ENCODE peak calls at places on chromosome 18, in ten cellular contexts. One of them, this sample, is unnamed.

GRCh38 chr18:3581890-3582289 is 131.9 kb downstream of the TGIF1 start:
- DNase-seq in B cell: no peak
- DNase-seq in WERI-Rb-1: no peak
- DNase-seq in pancreas: no peak
- DNase-seq in C1 segment of cervical spinal cord: no peak
- DNase-seq in GDM1: no peak
- DNase-seq in NCI-H1694: no peak
- DNase-seq in activated gamma-delta T cell treated with Interleukin-2 at 50 U/mL for 16 hours: no peak
- DNase-seq in stimulated activated naive CD4-positive, alpha-beta T cell: no peak
- DNase-seq in M059J: no peak
- DNase-seq in this sample: no peak

GRCh38 chr18:79386547-79386946 is 9.2 kb upstream of the NFATC1 start:
- DNase-seq in activated gamma-delta T cell treated with Interleukin-2 at 50 U/mL for 16 hours: no peak
- DNase-seq in NCI-H1694: no peak
- DNase-seq in GDM1: no peak
- DNase-seq in B cell: no peak
- DNase-seq in M059J: no peak
- DNase-seq in pancreas: no peak
- DNase-seq in C1 segment of cervical spinal cord: no peak
- DNase-seq in stimulated activated naive CD4-positive, alpha-beta T cell: no peak
- DNase-seq in WERI-Rb-1: no peak
- DNase-seq in this sample: no peak

GRCh38 chr18:68447286-68447685 is 267.6 kb downstream of the TMX3 start:
- DNase-seq in activated gamma-delta T cell treated with Interleukin-2 at 50 U/mL for 16 hours: no peak
- DNase-seq in stimulated activated naive CD4-positive, alpha-beta T cell: no peak
- DNase-seq in pancreas: no peak
- DNase-seq in WERI-Rb-1: no peak
- DNase-seq in GDM1: no peak
- DNase-seq in NCI-H1694: no peak
- DNase-seq in B cell: no peak
- DNase-seq in M059J: peak
- DNase-seq in C1 segment of cervical spinal cord: no peak
- DNase-seq in this sample: no peak

GRCh38 chr18:74972354-74972753 is 236.6 kb downstream of the PTGR3 start:
- DNase-seq in WERI-Rb-1: no peak
- DNase-seq in C1 segment of cervical spinal cord: no peak
- DNase-seq in B cell: no peak
- DNase-seq in M059J: no peak
- DNase-seq in activated gamma-delta T cell treated with Interleukin-2 at 50 U/mL for 16 hours: no peak
- DNase-seq in pancreas: no peak
- DNase-seq in stimulated activated naive CD4-positive, alpha-beta T cell: no peak
- DNase-seq in NCI-H1694: no peak
- DNase-seq in GDM1: no peak
- DNase-seq in this sample: no peak

GRCh38 chr18:38635706-38636105 is 1070.1 kb upstream of the CELF4 start:
- DNase-seq in C1 segment of cervical spinal cord: no peak
- DNase-seq in GDM1: no peak
- DNase-seq in WERI-Rb-1: no peak
- DNase-seq in NCI-H1694: no peak
- DNase-seq in M059J: no peak
- DNase-seq in stimulated activated naive CD4-positive, alpha-beta T cell: no peak
- DNase-seq in B cell: no peak
- DNase-seq in pancreas: no peak
- DNase-seq in activated gamma-delta T cell treated with Interleukin-2 at 50 U/mL for 16 hours: no peak
- DNase-seq in this sample: no peak

GRCh38 chr18:70553245-70553960 is 264.6 kb downstream of the SOCS6 start:
- DNase-seq in B cell: no peak
- DNase-seq in C1 segment of cervical spinal cord: no peak
- DNase-seq in GDM1: no peak
- DNase-seq in WERI-Rb-1: no peak
- DNase-seq in activated gamma-delta T cell treated with Interleukin-2 at 50 U/mL for 16 hours: no peak
- DNase-seq in stimulated activated naive CD4-positive, alpha-beta T cell: peak
- DNase-seq in NCI-H1694: no peak
- DNase-seq in pancreas: no peak
- DNase-seq in M059J: no peak
- DNase-seq in this sample: no peak

GRCh38 chr18:7830468-7830867 is 263.4 kb downstream of the PTPRM start:
- DNase-seq in M059J: peak
- DNase-seq in C1 segment of cervical spinal cord: no peak
- DNase-seq in B cell: no peak
- DNase-seq in stimulated activated naive CD4-positive, alpha-beta T cell: no peak
- DNase-seq in GDM1: no peak
- DNase-seq in pancreas: no peak
- DNase-seq in NCI-H1694: peak
- DNase-seq in activated gamma-delta T cell treated with Interleukin-2 at 50 U/mL for 16 hours: no peak
- DNase-seq in WERI-Rb-1: no peak
- DNase-seq in this sample: peak

GRCh38 chr18:60372598-60372997 is at the start of gene MC4R:
- DNase-seq in activated gamma-delta T cell treated with Interleukin-2 at 50 U/mL for 16 hours: no peak
- DNase-seq in B cell: no peak
- DNase-seq in stimulated activated naive CD4-positive, alpha-beta T cell: no peak
- DNase-seq in C1 segment of cervical spinal cord: peak
- DNase-seq in WERI-Rb-1: peak
- DNase-seq in NCI-H1694: peak
- DNase-seq in pancreas: no peak
- DNase-seq in M059J: peak
- DNase-seq in GDM1: no peak
- DNase-seq in this sample: peak

GRCh38 chr18:73164430-73164829 is 296.6 kb upstream of the NETO1 start:
- DNase-seq in WERI-Rb-1: no peak
- DNase-seq in B cell: no peak
- DNase-seq in M059J: no peak
- DNase-seq in GDM1: no peak
- DNase-seq in activated gamma-delta T cell treated with Interleukin-2 at 50 U/mL for 16 hours: no peak
- DNase-seq in pancreas: no peak
- DNase-seq in stimulated activated naive CD4-positive, alpha-beta T cell: no peak
- DNase-seq in NCI-H1694: no peak
- DNase-seq in C1 segment of cervical spinal cord: no peak
- DNase-seq in this sample: no peak

GRCh38 chr18:75341267-75341666 is 86.2 kb downstream of the SMIM21 start:
- DNase-seq in M059J: peak
- DNase-seq in C1 segment of cervical spinal cord: no peak
- DNase-seq in GDM1: no peak
- DNase-seq in NCI-H1694: no peak
- DNase-seq in B cell: no peak
- DNase-seq in WERI-Rb-1: peak
- DNase-seq in activated gamma-delta T cell treated with Interleukin-2 at 50 U/mL for 16 hours: no peak
- DNase-seq in pancreas: no peak
- DNase-seq in stimulated activated naive CD4-positive, alpha-beta T cell: no peak
- DNase-seq in this sample: peak

GRCh38 chr18:32937007-32937540 is 164.3 kb upstream of the KLHL14 start:
- DNase-seq in GDM1: no peak
- DNase-seq in WERI-Rb-1: no peak
- DNase-seq in pancreas: no peak
- DNase-seq in C1 segment of cervical spinal cord: no peak
- DNase-seq in activated gamma-delta T cell treated with Interleukin-2 at 50 U/mL for 16 hours: no peak
- DNase-seq in NCI-H1694: no peak
- DNase-seq in M059J: no peak
- DNase-seq in stimulated activated naive CD4-positive, alpha-beta T cell: no peak
- DNase-seq in B cell: no peak
- DNase-seq in this sample: no peak

GRCh38 chr18:63368611-63369010 is 1.6 kb upstream of the KDSR start:
- DNase-seq in activated gamma-delta T cell treated with Interleukin-2 at 50 U/mL for 16 hours: no peak
- DNase-seq in GDM1: no peak
- DNase-seq in M059J: no peak
- DNase-seq in B cell: no peak
- DNase-seq in C1 segment of cervical spinal cord: no peak
- DNase-seq in pancreas: no peak
- DNase-seq in WERI-Rb-1: no peak
- DNase-seq in NCI-H1694: no peak
- DNase-seq in stimulated activated naive CD4-positive, alpha-beta T cell: no peak
- DNase-seq in this sample: peak

GRCh38 chr18:59988098-59988706 is 88.4 kb downstream of the PMAIP1 start:
- DNase-seq in M059J: peak
- DNase-seq in activated gamma-delta T cell treated with Interleukin-2 at 50 U/mL for 16 hours: peak
- DNase-seq in pancreas: no peak
- DNase-seq in GDM1: no peak
- DNase-seq in B cell: peak
- DNase-seq in WERI-Rb-1: peak
- DNase-seq in stimulated activated naive CD4-positive, alpha-beta T cell: no peak
- DNase-seq in C1 segment of cervical spinal cord: no peak
- DNase-seq in NCI-H1694: no peak
- DNase-seq in this sample: peak

GRCh38 chr18:48270929-48271328 is 138.3 kb downstream of the ZBTB7C start:
- DNase-seq in stimulated activated naive CD4-positive, alpha-beta T cell: no peak
- DNase-seq in NCI-H1694: no peak
- DNase-seq in pancreas: no peak
- DNase-seq in WERI-Rb-1: no peak
- DNase-seq in C1 segment of cervical spinal cord: no peak
- DNase-seq in M059J: no peak
- DNase-seq in B cell: no peak
- DNase-seq in GDM1: no peak
- DNase-seq in activated gamma-delta T cell treated with Interleukin-2 at 50 U/mL for 16 hours: no peak
- DNase-seq in this sample: no peak

GRCh38 chr18:36419913-36420531 is 122.5 kb downstream of the FHOD3 start:
- DNase-seq in M059J: peak
- DNase-seq in GDM1: no peak
- DNase-seq in activated gamma-delta T cell treated with Interleukin-2 at 50 U/mL for 16 hours: no peak
- DNase-seq in pancreas: no peak
- DNase-seq in stimulated activated naive CD4-positive, alpha-beta T cell: no peak
- DNase-seq in B cell: no peak
- DNase-seq in WERI-Rb-1: no peak
- DNase-seq in C1 segment of cervical spinal cord: no peak
- DNase-seq in NCI-H1694: no peak
- DNase-seq in this sample: peak

GRCh38 chr18:7117390-7118355 is at the start of gene LAMA1:
- DNase-seq in WERI-Rb-1: peak
- DNase-seq in GDM1: no peak
- DNase-seq in M059J: no peak
- DNase-seq in activated gamma-delta T cell treated with Interleukin-2 at 50 U/mL for 16 hours: no peak
- DNase-seq in NCI-H1694: no peak
- DNase-seq in B cell: no peak
- DNase-seq in stimulated activated naive CD4-positive, alpha-beta T cell: no peak
- DNase-seq in pancreas: peak
- DNase-seq in C1 segment of cervical spinal cord: peak
- DNase-seq in this sample: peak

GRCh38 chr18:23945416-23946079 is 69.0 kb upstream of the TTC39C start:
- DNase-seq in stimulated activated naive CD4-positive, alpha-beta T cell: no peak
- DNase-seq in pancreas: no peak
- DNase-seq in C1 segment of cervical spinal cord: no peak
- DNase-seq in GDM1: no peak
- DNase-seq in B cell: peak
- DNase-seq in activated gamma-delta T cell treated with Interleukin-2 at 50 U/mL for 16 hours: no peak
- DNase-seq in WERI-Rb-1: no peak
- DNase-seq in NCI-H1694: no peak
- DNase-seq in M059J: no peak
- DNase-seq in this sample: no peak

GRCh38 chr18:35408843-35409261 is 31.7 kb upstream of the ZNF396 start:
- DNase-seq in WERI-Rb-1: no peak
- DNase-seq in M059J: no peak
- DNase-seq in C1 segment of cervical spinal cord: no peak
- DNase-seq in pancreas: no peak
- DNase-seq in B cell: peak
- DNase-seq in NCI-H1694: no peak
- DNase-seq in GDM1: no peak
- DNase-seq in activated gamma-delta T cell treated with Interleukin-2 at 50 U/mL for 16 hours: no peak
- DNase-seq in stimulated activated naive CD4-positive, alpha-beta T cell: no peak
- DNase-seq in this sample: no peak

GRCh38 chr18:63869374-63869773 is 18.1 kb upstream of the SERPINB2 start:
- DNase-seq in NCI-H1694: no peak
- DNase-seq in M059J: peak
- DNase-seq in C1 segment of cervical spinal cord: no peak
- DNase-seq in stimulated activated naive CD4-positive, alpha-beta T cell: no peak
- DNase-seq in activated gamma-delta T cell treated with Interleukin-2 at 50 U/mL for 16 hours: no peak
- DNase-seq in GDM1: no peak
- DNase-seq in pancreas: no peak
- DNase-seq in B cell: no peak
- DNase-seq in WERI-Rb-1: no peak
- DNase-seq in this sample: peak

GRCh38 chr18:6719098-6719913 is 10.2 kb upstream of the ARHGAP28 start:
- DNase-seq in C1 segment of cervical spinal cord: no peak
- DNase-seq in GDM1: no peak
- DNase-seq in WERI-Rb-1: no peak
- DNase-seq in stimulated activated naive CD4-positive, alpha-beta T cell: no peak
- DNase-seq in pancreas: no peak
- DNase-seq in NCI-H1694: no peak
- DNase-seq in activated gamma-delta T cell treated with Interleukin-2 at 50 U/mL for 16 hours: no peak
- DNase-seq in M059J: no peak
- DNase-seq in B cell: no peak
- DNase-seq in this sample: no peak

GRCh38 chr18:36406805-36407204 is 109.3 kb downstream of the FHOD3 start:
- DNase-seq in GDM1: no peak
- DNase-seq in M059J: no peak
- DNase-seq in C1 segment of cervical spinal cord: no peak
- DNase-seq in activated gamma-delta T cell treated with Interleukin-2 at 50 U/mL for 16 hours: no peak
- DNase-seq in B cell: no peak
- DNase-seq in stimulated activated naive CD4-positive, alpha-beta T cell: no peak
- DNase-seq in WERI-Rb-1: no peak
- DNase-seq in NCI-H1694: no peak
- DNase-seq in pancreas: no peak
- DNase-seq in this sample: no peak

GRCh38 chr18:79378416-79379250 is 17.1 kb upstream of the NFATC1 start:
- DNase-seq in WERI-Rb-1: peak
- DNase-seq in NCI-H1694: no peak
- DNase-seq in stimulated activated naive CD4-positive, alpha-beta T cell: peak
- DNase-seq in pancreas: peak
- DNase-seq in C1 segment of cervical spinal cord: peak
- DNase-seq in GDM1: no peak
- DNase-seq in M059J: peak
- DNase-seq in activated gamma-delta T cell treated with Interleukin-2 at 50 U/mL for 16 hours: peak
- DNase-seq in B cell: peak
- DNase-seq in this sample: peak

This sample was measured in iris pigment epithelial cell.